ENCODE peak calls at places on chromosomes 5 and 9, in six cellular contexts. H, A, K, C, G and Q are unnamed samples.

GRCh38 chr5:144812770-144813169 is 642.1 kb downstream of the KCTD16 start:
- DNase-seq in K (no peak), G (peak), A (no peak), H (no peak), C (no peak), Q (no peak)

GRCh38 chr5:122093861-122094650 is 16.0 kb upstream of the LOX start:
- DNase-seq in G (no peak), C (no peak), A (no peak), K (no peak), H (no peak), Q (no peak)

GRCh38 chr5:80234311-80234948 is 21.4 kb downstream of the SERINC5 start:
- DNase-seq in A (no peak), C (no peak), G (no peak), H (no peak), K (no peak), Q (no peak)

GRCh38 chr5:60494144-60494543 is 205.8 kb downstream of the DEPDC1B start:
- DNase-seq in A (no peak), H (no peak), K (no peak), C (no peak), G (no peak), Q (no peak)

GRCh38 chr9:134484479-134484878 is 157.1 kb upstream of the COL5A1 start:
- DNase-seq in A (no peak), G (no peak), H (no peak), C (peak), K (peak), Q (no peak)

GRCh38 chr5:142883438-142883837 is 113.3 kb downstream of the ARHGAP26 start:
- DNase-seq in C (no peak), H (no peak), A (no peak), G (no peak), K (no peak), Q (no peak)

GRCh38 chr9:82363236-82363635 is 374.7 kb downstream of the SPATA31D1 start:
- DNase-seq in A (no peak), K (no peak), H (no peak), G (no peak), C (no peak), Q (no peak)

GRCh38 chr9:21336467-21336866 is 1.3 kb upstream of the KLHL9 start:
- DNase-seq in H (no peak), K (no peak), A (no peak), C (no peak), G (peak), Q (no peak)

GRCh38 chr5:138552700-138553099 is 9.7 kb upstream of the ETF1 start:
- DNase-seq in C (no peak), H (no peak), A (no peak), K (no peak), G (no peak), Q (no peak)

GRCh38 chr9:111691686-111692329 is 30.4 kb downstream of the GNG10 start:
- DNase-seq in C (no peak), K (no peak), H (no peak), G (peak), A (no peak), Q (no peak)

GRCh38 chr5:74145904-74146303 is 494.6 kb downstream of the ENC1 start:
- DNase-seq in A (no peak), H (no peak), K (no peak), C (no peak), G (no peak), Q (no peak)

GRCh38 chr5:73213566-73213998 is 40.6 kb downstream of the TMEM174 start:
- DNase-seq in H (no peak), A (no peak), G (peak), C (no peak), K (no peak), Q (no peak)

GRCh38 chr5:85538362-85538761 is 1079.4 kb upstream of the COX7C start:
- DNase-seq in C (no peak), K (no peak), H (no peak), A (no peak), G (no peak), Q (no peak)

GRCh38 chr5:141343242-141343952 is at the start of gene PCDHGA3:
- DNase-seq in H (no peak), C (no peak), G (peak), K (no peak), A (peak), Q (no peak)

GRCh38 chr5:151058891-151059611 is 21.8 kb downstream of the TNIP1 start:
- DNase-seq in H (no peak), A (peak), G (no peak), C (peak), K (no peak), Q (no peak)

GRCh38 chr5:32538031-32538547 is 47.3 kb upstream of the SUB1 start:
- DNase-seq in C (peak), K (no peak), H (no peak), G (no peak), A (peak), Q (peak)

GRCh38 chr5:141669519-141669918 is 12.5 kb downstream of the ARAP3 start:
- DNase-seq in H (no peak), A (no peak), C (no peak), K (no peak), G (no peak), Q (no peak)

GRCh38 chr9:16671591-16672137 is 198.8 kb downstream of the BNC2 start:
- DNase-seq in A (no peak), K (no peak), G (no peak), C (no peak), H (no peak), Q (no peak)

GRCh38 chr9:79572032-79572890 is 496 bp downstream of the TLE4 start:
- DNase-seq in A (peak), H (peak), G (peak), K (peak), C (peak), Q (peak)

GRCh38 chr9:70410368-70410767 is 4.1 kb downstream of the KLF9 start:
- DNase-seq in K (no peak), H (no peak), A (no peak), G (no peak), C (no peak), Q (no peak)

GRCh38 chr9:70413427-70413797 is 1.0 kb downstream of the KLF9 start:
- DNase-seq in H (no peak), G (no peak), K (no peak), C (no peak), A (peak), Q (no peak)

GRCh38 chr9:70412678-70413426 is 1.6 kb downstream of the KLF9 start:
- DNase-seq in K (peak), C (peak), G (peak), A (peak), H (peak), Q (peak)

GRCh38 chr9:70411141-70411929 is 3.1 kb downstream of the KLF9 start:
- DNase-seq in C (peak), G (no peak), H (peak), K (peak), A (peak), Q (peak)

GRCh38 chr9:70411930-70412677 is 2.4 kb downstream of the KLF9 start:
- DNase-seq in H (peak), K (peak), G (no peak), A (peak), C (peak), Q (peak)
- TF ChIP-seq POLR2A in H (peak), K (peak), G (no peak), A (peak), C (no peak), Q (peak)

DNA sequence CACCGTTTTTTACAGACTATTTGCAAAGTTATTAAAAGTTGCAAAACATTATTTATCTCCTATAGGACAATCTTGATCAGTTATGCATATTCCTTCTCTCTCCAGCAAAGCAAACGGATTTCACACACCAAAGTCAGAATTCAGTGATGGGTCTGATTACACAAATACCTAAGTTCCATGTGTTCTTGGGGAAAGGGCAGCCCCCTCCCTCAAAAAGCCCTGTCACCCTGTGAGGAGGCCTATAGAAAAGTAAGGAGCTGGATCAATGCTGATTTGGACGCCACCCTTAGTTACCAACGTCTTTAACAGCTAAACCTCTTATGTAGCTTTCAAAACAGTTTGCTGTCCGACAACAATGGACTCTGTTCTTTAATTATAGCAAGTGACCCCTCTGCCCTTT is 6.4 kb downstream of the ZNF608 start:
- DNase-seq in K (no peak), H (no peak), G (no peak), C (no peak), A (no peak), Q (no peak)
- H3K4me3 ChIP-seq in K (no peak), H (no peak), G (no peak), C (no peak), A (no peak), Q (no peak)

DNA sequence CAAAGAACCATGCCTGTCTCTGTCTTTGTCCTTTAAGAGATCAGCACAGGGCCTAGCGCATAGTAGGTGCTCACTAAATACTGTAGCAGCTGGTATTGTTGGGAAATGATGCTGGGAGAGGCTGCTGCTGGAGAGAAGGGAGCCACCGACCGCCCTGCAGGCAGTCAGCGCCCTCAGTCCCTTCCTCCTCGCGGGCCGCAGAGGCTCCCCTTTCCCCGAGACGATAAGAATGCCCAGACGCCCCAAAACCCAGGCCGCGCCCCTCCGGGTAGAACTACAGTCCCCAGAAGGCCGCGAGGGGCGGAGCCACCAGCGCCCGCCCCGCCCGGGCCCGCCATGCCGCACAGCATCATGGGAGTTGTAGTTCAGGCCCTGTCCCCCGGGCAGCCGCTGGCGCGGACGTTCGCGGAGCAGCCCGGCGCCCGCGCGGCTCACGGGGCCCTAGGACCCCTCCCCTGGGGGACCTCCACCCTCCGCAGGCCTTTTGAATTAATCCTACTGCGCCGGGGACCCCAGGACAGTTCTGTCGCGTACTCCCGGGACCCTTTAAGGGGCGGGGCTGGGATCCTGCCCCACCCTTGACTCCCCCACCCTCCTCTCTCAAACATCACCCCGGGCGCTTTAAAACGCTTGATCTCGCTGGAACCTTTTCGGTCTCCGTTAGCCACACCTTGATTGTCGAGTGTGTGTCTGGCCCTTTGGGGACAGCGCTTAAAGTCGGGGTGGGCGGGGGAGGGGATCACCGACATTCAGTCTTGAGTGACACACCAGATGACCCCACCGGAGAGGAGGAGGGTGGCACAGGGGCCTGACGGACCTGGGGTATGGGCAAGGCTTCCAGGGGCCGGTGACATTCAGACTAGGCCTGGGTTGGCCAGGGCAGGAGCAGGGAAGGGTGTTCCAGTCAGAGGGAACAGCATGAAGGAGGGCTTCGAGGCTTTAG is 24.8 kb upstream of the IER5L start:
- DNase-seq in H (peak), A (peak), K (peak), C (peak), G (peak), Q (peak)
- TF ChIP-seq POLR2A in H (no peak), A (peak), K (peak), C (no peak), G (peak), Q (no peak)

DNA sequence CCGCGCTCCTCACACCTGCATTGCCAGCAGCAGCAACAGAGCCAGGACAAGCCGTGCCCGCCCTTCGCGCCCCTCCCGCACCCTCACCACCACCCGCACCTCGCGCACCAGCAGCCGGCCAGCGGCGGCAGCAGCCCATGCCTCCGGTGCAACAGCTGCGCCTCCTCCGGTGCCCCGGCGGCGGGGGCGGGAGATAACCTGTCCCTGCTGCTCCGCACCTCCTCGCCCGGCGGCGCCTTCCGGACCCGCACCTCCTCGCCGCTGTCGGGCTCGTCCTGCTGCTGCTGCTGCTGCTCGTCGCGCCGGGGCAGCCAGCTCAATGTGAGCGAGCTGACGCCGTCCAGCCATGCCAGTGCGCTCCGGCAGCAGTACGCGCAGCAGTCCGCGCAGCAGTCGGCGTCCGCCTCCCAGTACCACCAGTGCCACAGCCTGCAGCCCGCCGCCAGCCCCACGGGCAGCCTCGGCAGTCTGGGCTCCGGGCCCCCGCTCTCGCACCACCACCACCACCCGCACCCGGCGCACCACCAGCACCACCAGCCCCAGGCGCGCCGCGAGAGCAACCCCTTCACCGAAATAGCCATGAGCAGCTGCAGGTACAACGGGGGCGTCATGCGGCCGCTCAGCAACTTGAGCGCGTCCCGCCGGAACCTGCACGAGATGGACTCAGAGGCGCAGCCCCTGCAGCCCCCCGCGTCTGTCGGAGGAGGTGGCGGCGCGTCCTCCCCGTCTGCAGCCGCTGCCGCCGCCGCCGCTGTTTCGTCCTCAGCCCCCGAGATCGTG is 517 bp downstream of the KCNN2 start:
- DNase-seq in A (no peak), K (no peak), H (no peak), C (peak), G (peak), Q (no peak)
- H3K4me3 ChIP-seq in A (peak), K (peak), H (peak), C (peak), G (peak), Q (peak)

GRCh38 chr5:14016549-14016948 is 72.1 kb upstream of the DNAH5 start:
- DNase-seq in K (no peak), G (no peak), H (no peak), A (no peak), C (no peak), Q (no peak)
- TF ChIP-seq POLR2A in K (no peak), G (no peak), H (no peak), A (no peak), C (no peak), Q (no peak)

DNA sequence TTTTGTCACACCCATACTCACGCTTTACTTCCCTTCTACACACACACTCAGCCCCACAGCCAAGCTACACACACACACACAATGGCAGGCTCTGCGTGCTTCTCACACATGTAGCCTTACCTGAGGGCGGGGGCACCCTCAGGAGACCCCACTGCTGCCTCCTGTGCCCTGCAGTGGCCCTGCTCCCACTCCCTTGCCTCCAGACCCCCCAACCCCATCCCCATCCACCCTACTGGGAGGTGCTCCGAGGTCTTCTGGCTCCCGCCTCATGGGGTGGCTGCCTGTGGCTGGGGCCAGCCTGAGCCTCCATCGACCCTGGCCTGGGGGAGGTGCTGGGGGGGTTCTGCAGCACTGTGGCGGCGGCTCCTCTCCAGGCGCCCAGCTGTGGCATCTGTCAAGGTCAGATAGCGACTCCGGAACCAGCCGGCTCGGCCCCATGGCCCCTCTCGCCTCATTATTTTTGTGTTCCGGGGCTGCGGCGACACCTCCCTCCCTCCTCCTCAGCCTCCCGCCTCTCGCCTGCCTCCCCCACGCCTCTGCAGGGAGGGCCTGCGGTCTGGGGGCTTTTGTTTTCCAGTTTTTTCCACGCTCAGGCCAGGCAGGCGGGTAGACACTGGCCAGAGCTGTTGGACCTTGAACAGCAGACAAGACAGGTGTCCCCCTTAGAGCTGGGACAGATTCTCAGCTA is 21.7 kb downstream of the CXXC5 start:
- DNase-seq in G (no peak), K (no peak), C (peak), H (no peak), A (peak), Q (no peak)
- H3K4me3 ChIP-seq in G (no peak), K (no peak), C (peak), H (no peak), A (peak), Q (peak)